ENCODE peak calls at places on chromosomes 4 and X, in seven cellular contexts. C is pancreas, G is transverse colon, N is aorta, X is endodermal cell, A is Peyer's patch, P is H9. R is an unnamed sample.

GRCh38 chrX:48961585-48962091 is 4.2 kb upstream of the OTUD5 start:
- DNase-seq in G (peak; percentile 25), P (no peak), N (peak; percentile 46), X (no peak), A (peak; percentile 38), C (no peak), R (no peak)

GRCh38 chr4:77613267-77613666 is 7.6 kb downstream of the CXCL13 start:
- DNase-seq in X (no peak), G (no peak), P (no peak), C (no peak), N (no peak), A (no peak), R (no peak)

GRCh38 chrX:8663325-8663724 is 68.6 kb downstream of the ANOS1 start:
- DNase-seq in C (no peak), G (no peak), P (no peak), A (no peak), N (no peak), X (no peak), R (no peak)

GRCh38 chr4:27894951-27895350 is 1034.3 kb downstream of the STIM2 start:
- DNase-seq in C (no peak), X (no peak), N (no peak), G (no peak), P (no peak), A (no peak), R (no peak)

GRCh38 chr4:3879681-3880594 is 113.8 kb downstream of the ADRA2C start:
- DNase-seq in N (no peak), P (no peak), X (no peak), A (peak; percentile 29), C (no peak), G (no peak), R (no peak)

GRCh38 chrX:42098897-42099296 is 175.5 kb upstream of the CASK start:
- DNase-seq in G (no peak), C (no peak), P (peak; percentile 35), X (peak; percentile 63), N (no peak), A (no peak), R (no peak)

GRCh38 chr4:2617955-2618354 is 81.5 kb downstream of the FAM193A start:
- DNase-seq in G (no peak), N (no peak), P (no peak), X (no peak), C (no peak), A (no peak), R (no peak)

GRCh38 chrX:72272868-72273267 is 4.2 kb downstream of the RPS4X start:
- DNase-seq in A (no peak), X (no peak), N (no peak), C (no peak), G (no peak), P (no peak), R (no peak)

GRCh38 chr4:173943547-173943946 is 339.9 kb downstream of the FBXO8 start:
- DNase-seq in X (no peak), G (no peak), P (no peak), N (no peak), C (no peak), A (no peak), R (no peak)

GRCh38 chr4:128565565-128566186 is 243.8 kb upstream of the JADE1 start:
- DNase-seq in N (peak; percentile 50), P (peak; percentile 83), X (peak; percentile 91), G (peak; percentile 54), C (peak; percentile 64), A (no peak), R (no peak)

GRCh38 chr4:147173317-147173716 is 227.7 kb upstream of the TTC29 start:
- DNase-seq in C (no peak), N (no peak), G (no peak), A (no peak), X (no peak), P (no peak), R (no peak)

GRCh38 chrX:154436597-154437397 is at the start of gene GDI1:
- DNase-seq in G (peak; percentile 36), N (no peak), X (peak; percentile 76), P (peak; percentile 54), C (peak; percentile 63), A (no peak), R (peak; percentile 36)

GRCh38 chrX:68438575-68438974 is 5.3 kb upstream of the OPHN1 start:
- DNase-seq in G (no peak), N (no peak), X (peak; percentile 42), P (no peak), C (no peak), A (no peak), R (no peak)

GRCh38 chrX:123846598-123847038 is 13.2 kb upstream of the XIAP start:
- DNase-seq in P (no peak), C (no peak), N (no peak), A (no peak), X (no peak), G (no peak), R (no peak)

GRCh38 chr4:917466-917865 is 14.7 kb downstream of the GAK start:
- DNase-seq in X (no peak), G (no peak), P (no peak), N (no peak), A (no peak), C (no peak), R (no peak)

GRCh38 chrX:133190877-133191738 is 27.0 kb downstream of the TFDP3 start:
- DNase-seq in X (peak; percentile 59), N (no peak), C (no peak), P (peak; percentile 32), A (no peak), G (no peak), R (no peak)
- H3K27me3 ChIP-seq in X (no peaks in the 10 kb centered on the region), N (no peaks in the 10 kb centered on the region), C (no peaks in the 10 kb centered on the region), P (no peaks in the 10 kb centered on the region), A (no peaks in the 10 kb centered on the region), G (no peaks in the 10 kb centered on the region), R (no peaks in the 10 kb centered on the region)

GRCh38 chr4:59553063-59553738 is 1646.9 kb upstream of the ADGRL3 start:
- DNase-seq in A (no peak), P (no peak), C (no peak), X (no peak), G (no peak), N (no peak), R (no peak)

GRCh38 chr4:59553739-59554126 is 1646.4 kb upstream of the ADGRL3 start:
- DNase-seq in X (no peak), G (no peak), A (no peak), N (no peak), C (no peak), P (no peak), R (no peak)
- H3K27ac ChIP-seq in X (no peak overlapping the region), G (no peak overlapping the region), A (no peak overlapping the region), N (no peak overlapping the region), C (no peak overlapping the region), P (no peak overlapping the region), R (no peak overlapping the region)

DNA sequence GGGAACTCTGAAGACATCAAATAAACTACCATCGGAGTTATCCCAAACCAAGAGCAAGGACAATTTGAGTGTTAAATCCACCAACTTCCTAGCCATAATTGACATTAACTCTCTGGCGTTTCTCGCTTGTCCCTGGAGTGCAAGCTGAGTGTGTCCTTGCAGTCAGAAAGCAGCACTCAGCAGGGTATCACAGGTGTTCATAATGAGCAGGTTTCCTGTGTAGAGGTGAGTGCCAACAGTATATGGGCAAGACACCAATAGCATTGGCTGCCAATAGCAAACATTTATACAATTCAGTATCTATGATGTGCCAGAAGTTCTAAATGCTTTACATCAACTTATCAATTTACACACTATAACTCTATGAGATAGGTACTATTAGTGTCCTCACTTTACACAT is 11.2 kb downstream of the BLTP1 start:
- DNase-seq in X (no peak), N (no peak), P (no peak), A (no peak), C (no peak), G (no peak), R (no peak)
- H3K9me3 ChIP-seq in X (no peaks in the 10 kb centered on the region), N (no peaks in the 10 kb centered on the region), P (no peaks in the 10 kb centered on the region), A (no peaks in the 10 kb centered on the region), C (no peaks in the 10 kb centered on the region), G (no peaks in the 10 kb centered on the region), R (no peaks in the 10 kb centered on the region)

DNA sequence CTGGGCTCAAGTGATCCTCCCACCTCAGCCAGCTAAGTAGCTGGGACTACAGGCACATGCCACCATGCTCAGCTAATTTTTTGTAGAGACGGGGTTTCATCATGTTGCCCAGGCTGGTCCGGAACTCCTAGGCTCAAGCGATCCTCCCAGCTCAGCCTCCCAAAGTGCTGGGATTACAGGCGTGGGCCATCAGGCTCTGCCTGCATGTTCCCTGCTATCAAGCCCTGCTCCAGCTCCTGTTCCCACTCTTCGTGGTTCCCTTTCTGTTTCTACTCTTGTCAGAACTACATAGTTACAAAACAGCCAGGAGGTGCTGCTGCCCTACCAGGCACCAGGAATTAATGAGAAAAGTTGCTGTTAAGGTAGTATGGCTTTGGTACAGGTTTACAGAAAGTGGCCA is 8.7 kb downstream of the TIMP1 start:
- DNase-seq in X (no peak), N (no peak), P (no peak), A (no peak), G (no peak), C (no peak), R (no peak)
- H3K27me3 ChIP-seq in X (no peaks in the 10 kb centered on the region), N (no peaks in the 10 kb centered on the region), P (no peaks in the 10 kb centered on the region), A (no peaks in the 10 kb centered on the region), G (no peaks in the 10 kb centered on the region), C (no peaks in the 10 kb centered on the region), R (no peaks in the 10 kb centered on the region)

GRCh38 chr4:151169900-151170299 is 70.5 kb downstream of the RPS3A start:
- DNase-seq in G (no peak), N (no peak), X (no peak), C (no peak), A (no peak), P (no peak), R (no peak)
- H3K27ac ChIP-seq in G (peak overlapping the region; percentile 63), N (no peak overlapping the region), X (no peak overlapping the region), C (no peak overlapping the region), A (peak overlapping the region; percentile 7), P (no peak overlapping the region), R (peak overlapping the region; percentile 1)

GRCh38 chr4:189032939-189033338 is 893.7 kb downstream of the TRIML1 start:
- DNase-seq in P (no peak), N (no peak), X (no peak), A (no peak), C (no peak), G (no peak), R (no peak)
- H3K9me3 ChIP-seq in P (no peaks in the 10 kb centered on the region), N (no peaks in the 10 kb centered on the region), X (no peaks in the 10 kb centered on the region), A (no peaks in the 10 kb centered on the region), C (no peaks in the 10 kb centered on the region), G (no peaks in the 10 kb centered on the region), R (no peaks in the 10 kb centered on the region)

GRCh38 chrX:132743086-132743485 is 215.3 kb downstream of the HS6ST2 start:
- DNase-seq in G (no peak), P (peak; percentile 45), X (no peak), A (no peak), C (no peak), N (no peak), R (no peak)
- H3K27me3 ChIP-seq in G (no peaks in the 10 kb centered on the region), P (peaks cover 22% of the 10 kb centered on the region), X (peaks cover 10% of the 10 kb centered on the region), A (no peaks in the 10 kb centered on the region), C (no peaks in the 10 kb centered on the region), N (no peaks in the 10 kb centered on the region), R (no peaks in the 10 kb centered on the region)

R was measured in gastrocnemius medialis.